ENCODE peak calls at places on chromosomes 2 and 18, in five cellular contexts. One of them, this sample, is unnamed.

GRCh38 chr2:144137705-144138428 is 382.1 kb downstream of the ZEB2 start:
- DNase-seq in colonic mucosa: no peak
- DNase-seq in MM.1S: no peak
- DNase-seq in H9: no peak
- DNase-seq in neural progenitor cell: peak; percentile 13
- DNase-seq in this sample: no peak

GRCh38 chr2:13536941-13537340 is 820.2 kb downstream of the TRIB2 start:
- DNase-seq in colonic mucosa: no peak
- DNase-seq in MM.1S: no peak
- DNase-seq in H9: no peak
- DNase-seq in neural progenitor cell: no peak
- DNase-seq in this sample: no peak

GRCh38 chr18:45847119-45847518 is 21.6 kb downstream of the SIGLEC15 start:
- DNase-seq in colonic mucosa: no peak
- DNase-seq in MM.1S: no peak
- DNase-seq in H9: no peak
- DNase-seq in neural progenitor cell: no peak
- DNase-seq in this sample: no peak

GRCh38 chr2:143903172-143903856 is 616.6 kb downstream of the ZEB2 start:
- DNase-seq in colonic mucosa: no peak
- DNase-seq in MM.1S: no peak
- DNase-seq in H9: no peak
- DNase-seq in neural progenitor cell: no peak
- DNase-seq in this sample: no peak

GRCh38 chr2:63712748-63713147 is 124.0 kb downstream of the MDH1 start:
- DNase-seq in colonic mucosa: no peak
- DNase-seq in MM.1S: no peak
- DNase-seq in H9: no peak
- DNase-seq in neural progenitor cell: peak; percentile 13
- DNase-seq in this sample: no peak

GRCh38 chr18:34224423-34225217 is at the start of gene NOL4:
- DNase-seq in colonic mucosa: peak; percentile 71
- DNase-seq in MM.1S: no peak
- DNase-seq in H9: peak; percentile 99
- DNase-seq in neural progenitor cell: peak; percentile 99
- DNase-seq in this sample: peak; percentile 99

GRCh38 chr18:65215865-65216466 is 534.8 kb upstream of the CDH7 start:
- DNase-seq in colonic mucosa: no peak
- DNase-seq in MM.1S: no peak
- DNase-seq in H9: no peak
- DNase-seq in neural progenitor cell: no peak
- DNase-seq in this sample: no peak

GRCh38 chr2:74917702-74918619 is 40.5 kb upstream of the POLE4 start:
- DNase-seq in colonic mucosa: no peak
- DNase-seq in MM.1S: no peak
- DNase-seq in H9: no peak
- DNase-seq in neural progenitor cell: no peak
- DNase-seq in this sample: no peak

GRCh38 chr2:37707393-37707792 is 36.0 kb upstream of the CDC42EP3 start:
- DNase-seq in colonic mucosa: no peak
- DNase-seq in MM.1S: peak; percentile 40
- DNase-seq in H9: no peak
- DNase-seq in neural progenitor cell: no peak
- DNase-seq in this sample: no peak

GRCh38 chr2:37711308-37711731 is 39.9 kb upstream of the CDC42EP3 start:
- DNase-seq in colonic mucosa: no peak
- DNase-seq in MM.1S: peak; percentile 83
- DNase-seq in H9: peak; percentile 47
- DNase-seq in neural progenitor cell: peak; percentile 59
- DNase-seq in this sample: peak; percentile 78

GRCh38 chr2:37713258-37713700 is 41.8 kb upstream of the CDC42EP3 start:
- DNase-seq in colonic mucosa: no peak
- DNase-seq in MM.1S: peak; percentile 72
- DNase-seq in H9: no peak
- DNase-seq in neural progenitor cell: no peak
- DNase-seq in this sample: no peak

GRCh38 chr2:37706784-37707183 is 35.3 kb upstream of the CDC42EP3 start:
- DNase-seq in colonic mucosa: no peak
- DNase-seq in MM.1S: peak; percentile 38
- DNase-seq in H9: no peak
- DNase-seq in neural progenitor cell: no peak
- DNase-seq in this sample: no peak

DNA sequence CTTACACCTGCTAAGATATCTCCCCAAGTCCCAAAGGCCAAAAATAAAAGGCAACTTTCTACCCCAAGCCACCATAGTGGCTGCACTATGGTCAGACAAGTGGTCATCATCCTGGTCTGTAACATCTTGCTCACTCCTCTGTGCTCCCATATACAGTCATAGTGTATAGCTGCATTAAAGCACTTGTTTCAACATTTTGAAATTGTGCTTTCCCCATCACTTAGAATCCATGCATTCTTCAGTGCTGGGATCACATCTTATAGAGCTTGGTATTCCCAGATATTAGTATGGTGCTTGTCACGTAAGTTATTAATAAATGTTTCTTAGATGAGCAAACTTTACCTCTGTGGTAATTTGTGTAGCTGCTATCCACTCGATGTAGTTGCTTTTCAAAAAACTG is 40.4 kb upstream of the CDC42EP3 start:
- DNase-seq in colonic mucosa: no peak
- DNase-seq in MM.1S: no peak
- DNase-seq in H9: no peak
- DNase-seq in neural progenitor cell: no peak
- DNase-seq in this sample: no peak
- H3K27ac ChIP-seq in colonic mucosa: no peak overlapping the region
- H3K27ac ChIP-seq in MM.1S: peak overlapping the region; percentile 13
- H3K27ac ChIP-seq in H9: no peak overlapping the region
- H3K27ac ChIP-seq in neural progenitor cell: no peak overlapping the region
- H3K27ac ChIP-seq in this sample: no peak overlapping the region

GRCh38 chr2:73264783-73265182 is 19.5 kb downstream of the FBXO41 start:
- DNase-seq in colonic mucosa: no peak
- DNase-seq in MM.1S: no peak
- DNase-seq in H9: no peak
- DNase-seq in neural progenitor cell: no peak
- DNase-seq in this sample: no peak

GRCh38 chr2:73264332-73264606 is 20.0 kb downstream of the FBXO41 start:
- DNase-seq in colonic mucosa: no peak
- DNase-seq in MM.1S: no peak
- DNase-seq in H9: no peak
- DNase-seq in neural progenitor cell: no peak
- DNase-seq in this sample: no peak

GRCh38 chr2:73267008-73267407 is 17.3 kb downstream of the FBXO41 start:
- DNase-seq in colonic mucosa: no peak
- DNase-seq in MM.1S: no peak
- DNase-seq in H9: no peak
- DNase-seq in neural progenitor cell: no peak
- DNase-seq in this sample: no peak

GRCh38 chr2:73265298-73266060 is 18.8 kb downstream of the FBXO41 start:
- DNase-seq in colonic mucosa: no peak
- DNase-seq in MM.1S: no peak
- DNase-seq in H9: no peak
- DNase-seq in neural progenitor cell: no peak
- DNase-seq in this sample: no peak

GRCh38 chr2:73266061-73266891 is 18.0 kb downstream of the FBXO41 start:
- DNase-seq in colonic mucosa: no peak
- DNase-seq in MM.1S: no peak
- DNase-seq in H9: no peak
- DNase-seq in neural progenitor cell: no peak
- DNase-seq in this sample: no peak
- H3K9ac ChIP-seq in colonic mucosa: no peak overlapping the region
- H3K9ac ChIP-seq in MM.1S: no peak overlapping the region
- H3K9ac ChIP-seq in H9: no peak overlapping the region
- H3K9ac ChIP-seq in neural progenitor cell: no peak overlapping the region
- H3K9ac ChIP-seq in this sample: no peak overlapping the region

GRCh38 chr2:20618468-20618885 is 32.4 kb downstream of the HS1BP3 start:
- DNase-seq in colonic mucosa: no peak
- DNase-seq in MM.1S: no peak
- DNase-seq in H9: no peak
- DNase-seq in neural progenitor cell: no peak
- DNase-seq in this sample: no peak
- H3K4me1 ChIP-seq in colonic mucosa: no peaks in the 10 kb centered on the region
- H3K4me1 ChIP-seq in MM.1S: peaks cover 15% of the 10 kb centered on the region
- H3K4me1 ChIP-seq in H9: peaks cover 3% of the 10 kb centered on the region
- H3K4me1 ChIP-seq in neural progenitor cell: peaks cover 43% of the 10 kb centered on the region
- H3K4me1 ChIP-seq in this sample: peaks cover 31% of the 10 kb centered on the region

DNA sequence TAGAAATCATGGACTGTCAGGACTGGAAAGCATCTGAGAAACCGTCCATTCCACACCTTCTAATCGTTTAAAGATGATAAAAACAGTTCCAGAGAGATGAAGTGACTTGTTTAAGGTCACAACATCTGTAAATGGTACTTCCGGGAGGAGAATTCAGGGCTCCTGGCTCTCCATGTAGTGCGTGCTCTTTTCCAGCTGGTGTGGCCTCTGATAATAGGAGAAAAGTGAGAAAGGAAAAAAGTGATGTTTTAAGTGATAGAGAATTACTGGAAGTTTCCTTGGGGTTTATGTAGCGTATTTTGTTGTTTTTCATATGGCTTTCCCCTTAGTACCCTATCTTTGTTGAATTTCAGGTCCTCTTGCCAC is 663 bp downstream of the C2orf49 start:
- DNase-seq in colonic mucosa: no peak
- DNase-seq in MM.1S: no peak
- DNase-seq in H9: no peak
- DNase-seq in neural progenitor cell: no peak
- DNase-seq in this sample: no peak
- H3K27ac ChIP-seq in colonic mucosa: peak overlapping the region; percentile 77
- H3K27ac ChIP-seq in MM.1S: peak overlapping the region; percentile 47
- H3K27ac ChIP-seq in H9: no peak overlapping the region
- H3K27ac ChIP-seq in neural progenitor cell: no peak overlapping the region
- H3K27ac ChIP-seq in this sample: no peak overlapping the region

DNA sequence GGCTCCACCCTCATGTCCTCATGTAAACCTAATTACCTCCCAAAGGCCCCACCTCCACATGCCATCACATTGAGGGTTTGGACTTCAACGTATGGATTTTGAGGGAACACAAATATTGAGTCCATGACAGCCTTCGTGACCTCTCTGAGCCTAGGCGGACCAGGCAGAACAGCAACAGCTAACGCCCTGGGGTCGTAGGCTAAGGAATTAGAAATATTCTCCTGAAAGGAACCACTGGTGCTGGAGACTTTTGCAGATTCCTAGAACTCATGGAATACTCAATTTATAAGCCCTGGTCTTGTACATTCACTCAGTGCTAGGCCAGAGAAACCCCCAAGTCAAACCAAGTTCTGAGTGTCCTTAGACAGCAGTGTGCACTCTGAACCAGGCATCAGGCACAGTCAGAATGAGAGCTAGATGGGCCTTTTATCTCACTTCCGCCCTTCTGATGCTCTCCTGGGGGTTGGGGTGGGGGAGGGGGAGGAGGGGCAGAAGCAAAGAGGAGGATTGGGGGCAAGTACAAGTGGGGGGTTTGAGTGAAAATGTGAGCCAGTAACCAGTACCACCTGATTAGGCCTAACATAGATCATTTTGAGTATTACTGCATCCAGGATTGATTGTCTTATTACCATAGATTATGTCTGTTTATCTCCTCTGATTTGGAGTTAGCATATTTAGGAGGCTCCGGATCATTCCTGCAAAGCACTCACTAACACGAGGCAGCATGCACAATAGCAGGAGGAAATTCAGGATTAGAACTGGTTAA is 148.8 kb downstream of the RHBDD1 start:
- DNase-seq in colonic mucosa: no peak
- DNase-seq in MM.1S: peak; percentile 36
- DNase-seq in H9: no peak
- DNase-seq in neural progenitor cell: no peak
- DNase-seq in this sample: no peak
- H3K9ac ChIP-seq in colonic mucosa: no peak overlapping the region
- H3K9ac ChIP-seq in MM.1S: no peak overlapping the region
- H3K9ac ChIP-seq in H9: no peak overlapping the region
- H3K9ac ChIP-seq in neural progenitor cell: no peak overlapping the region
- H3K9ac ChIP-seq in this sample: no peak overlapping the region

This sample was measured in endodermal cell.